ENCODE peak calls at places on chromosomes 4 and X, in seven cellular contexts. A, J, R, D, N, X and C are unnamed samples.

GRCh38 chrX:6550999-6551398 is 16.1 kb upstream of the VCX3A start:
- DNase-seq in A (peak; percentile 22), J (no peak), R (no peak), D (no peak), N (no peak), X (no peak), C (no peak)

GRCh38 chrX:13014111-13015094 is 30.0 kb downstream of the FAM9C start:
- DNase-seq in A (no peak), J (no peak), R (no peak), D (no peak), N (no peak), X (no peak), C (no peak)

GRCh38 chr4:17773125-17773698 is 8.2 kb downstream of the FAM184B start:
- DNase-seq in A (no peak), J (no peak), R (no peak), D (no peak), N (no peak), X (no peak), C (no peak)

GRCh38 chrX:120477453-120477852 is 8.4 kb upstream of the LAMP2 start:
- DNase-seq in A (no peak), J (no peak), R (no peak), D (no peak), N (no peak), X (no peak), C (no peak)

GRCh38 chrX:25755179-25755578 is 383.0 kb upstream of the MAGEB18 start:
- DNase-seq in A (peak; percentile 24), J (no peak), R (no peak), D (no peak), N (no peak), X (no peak), C (no peak)

GRCh38 chr4:52548818-52549570 is 110.1 kb downstream of the USP46 start:
- DNase-seq in A (no peak), J (no peak), R (no peak), D (no peak), N (no peak), X (no peak), C (no peak)

GRCh38 chrX:38804481-38805293 is 3.4 kb downstream of the MID1IP1 start:
- DNase-seq in A (peak; percentile 52), J (peak; percentile 32), R (peak; percentile 19), D (peak; percentile 52), N (peak; percentile 28), X (peak; percentile 7), C (no peak)

GRCh38 chr4:41022116-41022515 is 192.2 kb downstream of the APBB2 start:
- DNase-seq in A (no peak), J (no peak), R (no peak), D (no peak), N (no peak), X (no peak), C (no peak)

GRCh38 chr4:169070895-169071218 is 60.8 kb upstream of the CBR4 start:
- DNase-seq in A (no peak), J (peak; percentile 42), R (no peak), D (peak; percentile 72), N (peak; percentile 37), X (peak; percentile 41), C (no peak)

GRCh38 chr4:54027311-54027710 is 37.1 kb downstream of the CHIC2 start:
- DNase-seq in A (no peak), J (no peak), R (no peak), D (no peak), N (no peak), X (no peak), C (no peak)

GRCh38 chrX:47991263-47992092 is 12.3 kb downstream of the ZNF182 start:
- DNase-seq in A (no peak), J (no peak), R (no peak), D (no peak), N (no peak), X (no peak), C (no peak)

GRCh38 chrX:140034916-140035315 is 69.6 kb upstream of the CXorf66 start:
- DNase-seq in A (peak; percentile 2), J (no peak), R (no peak), D (no peak), N (no peak), X (no peak), C (no peak)

GRCh38 chr4:98672583-98673281 is 14.3 kb upstream of the TSPAN5 start:
- DNase-seq in A (peak; percentile 74), J (no peak), R (no peak), D (no peak), N (no peak), X (no peak), C (no peak)

GRCh38 chr4:40228497-40229365 is 31.9 kb downstream of the RHOH start:
- DNase-seq in A (no peak), J (no peak), R (no peak), D (no peak), N (no peak), X (no peak), C (no peak)

GRCh38 chr4:11505225-11505971 is 76.7 kb upstream of the HS3ST1 start:
- DNase-seq in A (no peak), J (no peak), R (no peak), D (peak; percentile 57), N (peak; percentile 59), X (no peak), C (no peak)

GRCh38 chrX:2351999-2352995 is 148.5 kb downstream of the DHRSX start:
- DNase-seq in A (no peak), J (no peak), R (no peak), D (no peak), N (no peak), X (peak; percentile 68), C (no peak)

GRCh38 chrX:24513416-24513815 is 48.3 kb downstream of the PDK3 start:
- DNase-seq in A (no peak), J (no peak), R (no peak), D (no peak), N (no peak), X (no peak), C (no peak)

GRCh38 chrX:71366674-71367256 is 608 bp downstream of the TAF1 start:
- DNase-seq in A (peak; percentile 44), J (peak; percentile 28), R (peak; percentile 19), D (no peak), N (peak; percentile 6), X (peak; percentile 7), C (no peak)

GRCh38 chr4:1395941-1396805 is 10.1 kb downstream of the NKX1-1 start:
- DNase-seq in A (peak; percentile 26), J (no peak), R (no peak), D (no peak), N (no peak), X (no peak), C (no peak)
- H3K9me3 ChIP-seq in A (no peaks in the 10 kb centered on the region), J (peaks cover 14% of the 10 kb centered on the region), R (no peaks in the 10 kb centered on the region), D (peaks cover 6% of the 10 kb centered on the region), N (no peaks in the 10 kb centered on the region), X (no peaks in the 10 kb centered on the region), C (no peaks in the 10 kb centered on the region)

DNA sequence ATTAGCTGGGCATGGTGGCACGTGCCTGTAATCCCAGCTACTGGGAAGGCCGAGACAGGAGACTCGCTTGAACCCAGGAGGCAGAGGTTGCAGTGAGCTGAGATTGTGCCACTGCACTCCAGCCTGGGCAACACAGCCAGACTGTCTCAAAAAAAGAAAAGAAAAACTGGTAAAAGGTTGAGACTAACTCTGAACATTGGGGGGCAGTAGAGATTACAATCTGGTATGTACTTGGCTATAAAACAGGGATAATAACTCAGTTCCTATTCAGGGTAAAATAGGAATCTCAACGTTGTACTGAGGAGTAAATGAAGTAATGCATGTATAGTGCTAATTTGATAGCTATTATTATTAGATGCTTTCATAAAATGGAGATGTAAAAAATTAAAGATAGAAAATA is 12.5 kb upstream of the KLF8 start:
- DNase-seq in A (no peak), J (no peak), R (no peak), D (no peak), N (no peak), X (no peak), C (no peak)
- TF ChIP-seq CTCF in A (peak; percentile 42), J (no peak), R (peak; percentile 32), D (no peak), N (no peak), X (no peak), C (peak; percentile 41)

DNA sequence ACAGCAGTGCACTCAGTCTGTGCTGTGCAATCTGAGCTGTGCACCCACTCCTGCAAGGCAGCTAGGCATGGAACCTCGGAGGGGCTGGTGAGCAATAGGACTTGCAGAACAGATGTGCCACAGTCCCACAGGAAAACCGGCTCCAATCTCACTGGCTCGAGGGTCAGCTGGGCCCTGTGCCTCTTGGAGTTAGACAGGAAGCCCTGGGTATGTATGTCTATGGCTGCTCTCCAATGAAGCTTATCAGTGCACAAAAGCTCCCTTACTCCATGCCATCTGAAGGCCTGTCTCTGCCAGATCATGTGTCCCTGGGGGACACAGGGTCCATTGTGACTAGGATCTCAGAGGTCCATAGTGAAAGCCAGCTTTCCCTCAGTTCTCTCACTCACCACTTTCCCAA is 335.8 kb downstream of the SH3BGRL start:
- DNase-seq in A (no peak), J (no peak), R (no peak), D (no peak), N (no peak), X (no peak), C (no peak)
- H3K9me3 ChIP-seq in A (no peaks in the 10 kb centered on the region), J (peaks cover 13% of the 10 kb centered on the region), R (no peaks in the 10 kb centered on the region), D (no peaks in the 10 kb centered on the region), N (no peaks in the 10 kb centered on the region), X (no peaks in the 10 kb centered on the region), C (peaks cover under 1% of the 10 kb centered on the region)

GRCh38 chrX:144335402-144335801 is 451.5 kb downstream of the UBE2NL start:
- DNase-seq in A (peak; percentile 2), J (no peak), R (no peak), D (no peak), N (no peak), X (no peak), C (no peak)
- TF ChIP-seq CTCF in A (no peak), J (no peak), R (no peak), D (no peak), N (no peak), X (no peak), C (no peak)